ENCODE peak calls at places on chromosomes 5 and 9, in eight cellular contexts. J is frontal cortex; D is ascending aorta; R is RPMI7951; Y is GM10248; C is AML-193; L is natural killer cell treated with Interleukin-12 subunit alpha and Interleukin-12 subunit beta and Interleukin-15 and Interleukin-18, amount 100 ng/mL, for 72 hours; B is stimulated activated CD8-positive, alpha-beta memory T cell treated with anti-CD3 and anti-CD28 coated beads, Interleukin-15, amount 100 ng/mL, for 24 hours. E is an unnamed sample.

GRCh38 chr5:145863005-145863404 is 9.8 kb downstream of the GRXCR2 start:
- DNase-seq in L (no peak), Y (no peak), R (no peak), C (no peak), B (no peak), J (no peak), D (no peak), E (no peak)

GRCh38 chr5:83919071-83920041 is 198.7 kb upstream of the HAPLN1 start:
- DNase-seq in D (no peak), R (no peak), B (no peak), L (no peak), J (no peak), Y (no peak), C (no peak), E (peak)

GRCh38 chr9:77909306-77909705 is 122.3 kb downstream of the GNAQ start:
- DNase-seq in B (no peak), R (no peak), L (no peak), D (no peak), C (peak), Y (no peak), J (no peak), E (peak)

GRCh38 chr9:121599186-121599871 is 52.1 kb upstream of the DAB2IP start:
- DNase-seq in L (no peak), Y (no peak), J (peak), B (no peak), C (no peak), R (no peak), D (peak), E (no peak)

GRCh38 chr5:163696270-163696887 is 191.0 kb downstream of the MAT2B start:
- DNase-seq in Y (peak), B (no peak), D (no peak), C (peak), L (no peak), R (peak), J (peak), E (no peak)

GRCh38 chr5:149036168-149036567 is 26.7 kb downstream of the SH3TC2 start:
- DNase-seq in R (no peak), D (no peak), C (no peak), Y (no peak), L (peak), J (no peak), B (no peak), E (no peak)

GRCh38 chr9:16515879-16516289 is 354.6 kb downstream of the BNC2 start:
- DNase-seq in R (peak), Y (no peak), B (no peak), D (no peak), J (no peak), L (no peak), C (no peak), E (no peak)

GRCh38 chr5:64665243-64665642 is 25.1 kb upstream of the SHISAL2B start:
- DNase-seq in B (no peak), C (no peak), R (no peak), D (no peak), Y (no peak), J (no peak), L (no peak), E (no peak)

GRCh38 chr9:94919376-94920098 is 193.0 kb downstream of the AOPEP start:
- DNase-seq in L (no peak), Y (no peak), B (no peak), D (no peak), J (no peak), C (no peak), R (peak), E (no peak)

GRCh38 chr5:36173426-36173825 is 21.5 kb downstream of the SKP2 start:
- DNase-seq in C (no peak), J (no peak), L (no peak), Y (no peak), B (no peak), R (no peak), D (no peak), E (no peak)